ENCODE peak calls at places on chromosome 1, in eight cellular contexts. One of them, this sample, is unnamed.

GRCh38 chr1:62989497-62989896 is 205.6 kb downstream of the ATG4C start:
- DNase-seq in germinal center: no peak
- DNase-seq in AG04449: no peak
- DNase-seq in A673: peak
- DNase-seq in left ventricle myocardium inferior: no peak
- DNase-seq in EL: no peak
- DNase-seq in GM03348: no peak
- DNase-seq in fibroblast of lung: no peak
- DNase-seq in this sample: no peak

GRCh38 chr1:86487131-86487804 is 18.5 kb downstream of the CLCA1 start:
- DNase-seq in A673: peak
- DNase-seq in AG04449: peak
- DNase-seq in germinal center: no peak
- DNase-seq in GM03348: peak
- DNase-seq in left ventricle myocardium inferior: peak
- DNase-seq in EL: peak
- DNase-seq in fibroblast of lung: peak
- DNase-seq in this sample: peak

GRCh38 chr1:171460018-171460585 is 25.2 kb upstream of the PRRC2C start:
- DNase-seq in left ventricle myocardium inferior: no peak
- DNase-seq in A673: no peak
- DNase-seq in AG04449: no peak
- DNase-seq in germinal center: no peak
- DNase-seq in EL: no peak
- DNase-seq in GM03348: no peak
- DNase-seq in fibroblast of lung: no peak
- DNase-seq in this sample: no peak

GRCh38 chr1:30837653-30838052 is 70.9 kb downstream of the SDC3 start:
- DNase-seq in germinal center: no peak
- DNase-seq in AG04449: no peak
- DNase-seq in A673: no peak
- DNase-seq in GM03348: no peak
- DNase-seq in left ventricle myocardium inferior: no peak
- DNase-seq in EL: no peak
- DNase-seq in fibroblast of lung: no peak
- DNase-seq in this sample: no peak

GRCh38 chr1:197360068-197360467 is 92.0 kb downstream of the CRB1 start:
- DNase-seq in A673: no peak
- DNase-seq in AG04449: no peak
- DNase-seq in germinal center: no peak
- DNase-seq in left ventricle myocardium inferior: no peak
- DNase-seq in EL: no peak
- DNase-seq in fibroblast of lung: no peak
- DNase-seq in GM03348: no peak
- DNase-seq in this sample: no peak

GRCh38 chr1:27403065-27403726 is 10.8 kb downstream of the GPR3 start:
- DNase-seq in EL: peak
- DNase-seq in fibroblast of lung: peak
- DNase-seq in GM03348: peak
- DNase-seq in germinal center: peak
- DNase-seq in left ventricle myocardium inferior: peak
- DNase-seq in AG04449: no peak
- DNase-seq in A673: no peak
- DNase-seq in this sample: peak

GRCh38 chr1:205922314-205922713 is 20.9 kb downstream of the SLC26A9 start:
- DNase-seq in fibroblast of lung: no peak
- DNase-seq in left ventricle myocardium inferior: no peak
- DNase-seq in A673: no peak
- DNase-seq in germinal center: no peak
- DNase-seq in GM03348: no peak
- DNase-seq in AG04449: no peak
- DNase-seq in EL: no peak
- DNase-seq in this sample: no peak

GRCh38 chr1:59342801-59343575 is 46.1 kb downstream of the FGGY start:
- DNase-seq in GM03348: no peak
- DNase-seq in fibroblast of lung: no peak
- DNase-seq in germinal center: no peak
- DNase-seq in EL: no peak
- DNase-seq in A673: no peak
- DNase-seq in AG04449: no peak
- DNase-seq in left ventricle myocardium inferior: no peak
- DNase-seq in this sample: no peak

GRCh38 chr1:215637041-215637573 is 70.0 kb downstream of the KCTD3 start:
- DNase-seq in GM03348: peak
- DNase-seq in EL: peak
- DNase-seq in germinal center: no peak
- DNase-seq in AG04449: peak
- DNase-seq in fibroblast of lung: peak
- DNase-seq in A673: no peak
- DNase-seq in left ventricle myocardium inferior: no peak
- DNase-seq in this sample: no peak

GRCh38 chr1:38766125-38766524 is 93.4 kb downstream of the RRAGC start:
- DNase-seq in EL: no peak
- DNase-seq in fibroblast of lung: no peak
- DNase-seq in GM03348: no peak
- DNase-seq in A673: no peak
- DNase-seq in left ventricle myocardium inferior: no peak
- DNase-seq in germinal center: no peak
- DNase-seq in AG04449: no peak
- DNase-seq in this sample: no peak

GRCh38 chr1:21647431-21648373 is 21.5 kb downstream of the RAP1GAP start:
- DNase-seq in GM03348: peak
- DNase-seq in germinal center: peak
- DNase-seq in A673: no peak
- DNase-seq in EL: peak
- DNase-seq in left ventricle myocardium inferior: no peak
- DNase-seq in fibroblast of lung: peak
- DNase-seq in AG04449: no peak
- DNase-seq in this sample: peak

GRCh38 chr1:31696246-31696645 is 7.6 kb downstream of the COL16A1 start:
- DNase-seq in GM03348: no peak
- DNase-seq in fibroblast of lung: no peak
- DNase-seq in AG04449: no peak
- DNase-seq in germinal center: no peak
- DNase-seq in left ventricle myocardium inferior: no peak
- DNase-seq in A673: no peak
- DNase-seq in EL: no peak
- DNase-seq in this sample: no peak

GRCh38 chr1:24735619-24736375 is 9.4 kb upstream of the CLIC4 start:
- DNase-seq in left ventricle myocardium inferior: peak
- DNase-seq in A673: peak
- DNase-seq in GM03348: peak
- DNase-seq in EL: peak
- DNase-seq in germinal center: no peak
- DNase-seq in fibroblast of lung: peak
- DNase-seq in AG04449: no peak
- DNase-seq in this sample: no peak

GRCh38 chr1:22717038-22717758 is 6.6 kb downstream of the EPHB2 start:
- DNase-seq in AG04449: no peak
- DNase-seq in fibroblast of lung: no peak
- DNase-seq in A673: no peak
- DNase-seq in GM03348: no peak
- DNase-seq in left ventricle myocardium inferior: no peak
- DNase-seq in germinal center: no peak
- DNase-seq in EL: no peak
- DNase-seq in this sample: no peak

GRCh38 chr1:94974224-94974623 is 47.3 kb upstream of the CNN3 start:
- DNase-seq in A673: no peak
- DNase-seq in AG04449: peak
- DNase-seq in GM03348: peak
- DNase-seq in germinal center: no peak
- DNase-seq in EL: peak
- DNase-seq in left ventricle myocardium inferior: no peak
- DNase-seq in fibroblast of lung: peak
- DNase-seq in this sample: no peak